ENCODE peak calls at places on chromosomes 3 and 15, in ten cellular contexts. E, O, V, X, C, Y, B, N, U and Z are unnamed samples.

GRCh38 chr3:17585561-17586325 is 156.7 kb downstream of the TBC1D5 start:
- DNase-seq in V (no peak), U (no peak), O (no peak), X (no peak), N (no peak), Y (no peak), E (no peak), B (no peak), C (no peak), Z (no peak)

GRCh38 chr3:179921500-179921899 is 115.2 kb downstream of the PEX5L start:
- DNase-seq in U (no peak), B (no peak), O (peak), X (no peak), N (peak), C (no peak), V (no peak), E (no peak), Y (no peak), Z (no peak)

GRCh38 chr3:105791919-105792786 is 76.7 kb downstream of the CBLB start:
- DNase-seq in O (no peak), E (peak), U (peak), N (no peak), V (no peak), Y (no peak), B (peak), C (no peak), X (no peak), Z (peak)

GRCh38 chr15:59255647-59256380 is 49.2 kb downstream of the LDHAL6B start:
- DNase-seq in E (no peak), C (no peak), X (no peak), N (no peak), O (no peak), B (no peak), Y (no peak), U (no peak), V (no peak), Z (no peak)

GRCh38 chr3:115071611-115072010 is 75.5 kb downstream of the ZBTB20 start:
- DNase-seq in V (no peak), E (no peak), B (peak), N (peak), C (no peak), X (no peak), Y (no peak), U (peak), O (no peak), Z (no peak)

GRCh38 chr15:41746802-41747201 is 27.5 kb upstream of the MAPKBP1 start:
- DNase-seq in U (peak), E (peak), B (no peak), N (no peak), X (no peak), O (no peak), V (no peak), Y (no peak), C (no peak), Z (no peak)

GRCh38 chr15:49620174-49620573 is 444 bp downstream of the FAM227B start:
- DNase-seq in X (no peak), O (no peak), Y (no peak), U (peak), C (no peak), E (no peak), N (peak), B (no peak), V (no peak), Z (no peak)

GRCh38 chr3:135260025-135260424 is 465.0 kb downstream of the EPHB1 start:
- DNase-seq in O (no peak), X (no peak), E (no peak), U (no peak), V (no peak), Y (no peak), B (no peak), N (no peak), C (no peak), Z (no peak)

GRCh38 chr15:84598250-84598649 is 2.6 kb upstream of the ZSCAN2 start:
- DNase-seq in U (peak), O (no peak), Y (no peak), B (no peak), V (no peak), E (no peak), C (no peak), X (no peak), N (peak), Z (no peak)

GRCh38 chr15:85725019-85725418 is 69.7 kb downstream of the KLHL25 start:
- DNase-seq in X (no peak), V (no peak), Y (no peak), N (no peak), U (no peak), E (no peak), O (no peak), B (no peak), C (no peak), Z (no peak)

GRCh38 chr15:63191895-63192603 is 2.6 kb downstream of the RAB8B start:
- DNase-seq in O (no peak), V (peak), N (no peak), U (no peak), Y (peak), E (no peak), X (no peak), C (no peak), B (no peak), Z (no peak)

GRCh38 chr15:68051109-68051508 is 3.0 kb upstream of the PIAS1 start:
- DNase-seq in U (no peak), N (no peak), E (no peak), Y (no peak), B (no peak), C (no peak), V (no peak), O (no peak), X (no peak), Z (no peak)

GRCh38 chr15:68812596-68813548 is 7.8 kb downstream of the ANP32A start:
- DNase-seq in V (no peak), Y (no peak), O (no peak), E (no peak), N (no peak), U (peak), X (no peak), C (no peak), B (no peak), Z (peak)

GRCh38 chr3:78221300-78221699 is 1181.4 kb downstream of the ROBO2 start:
- DNase-seq in X (no peak), V (no peak), C (no peak), E (no peak), N (no peak), U (no peak), O (no peak), B (no peak), Y (no peak), Z (no peak)

GRCh38 chr15:101037090-101037830 is 118.1 kb downstream of the LRRK1 start:
- DNase-seq in V (no peak), U (no peak), C (no peak), E (no peak), B (no peak), X (no peak), N (no peak), O (no peak), Y (no peak), Z (peak)

GRCh38 chr15:70033529-70034140 is 64.1 kb downstream of the TLE3 start:
- DNase-seq in B (peak), U (peak), E (peak), N (peak), X (no peak), C (no peak), O (peak), V (no peak), Y (no peak), Z (peak)

GRCh38 chr3:189272500-189273119 is 100.8 kb downstream of the TPRG1 start:
- DNase-seq in B (no peak), O (peak), C (peak), E (no peak), U (peak), V (no peak), N (no peak), X (no peak), Y (no peak), Z (no peak)

GRCh38 chr3:11074007-11074406 is 80.3 kb upstream of the HRH1 start:
- DNase-seq in E (no peak), Y (no peak), U (no peak), B (no peak), N (no peak), V (no peak), X (no peak), O (no peak), C (no peak), Z (no peak)